ENCODE peak calls at places on chromosome 17, in ten cellular contexts. J is SHP77 treated with DMSO at 0.1 percent for 48 hours; M is fibroblast of the aortic adventitia; I is DMS153; E is stimulated activated CD4-positive, alpha-beta T cell treated with anti-CD3 and anti-CD28 coated beads, TNF-alpha, amount 100 ng/mL, for 4 hours; F is mucosa of gallbladder; L is EH; W is astrocyte; S is NCI-H1092 treated with DMSO at 0.1 percent for 48 hours; H is dorsolateral prefrontal cortex. Q is an unnamed sample.

GRCh38 chr17:48429638-48430586 is at the start of gene SKAP1:
- DNase-seq in J (no peak), M (no peak), I (peak), E (peak), F (no peak), L (no peak), W (no peak), S (no peak), H (no peak), Q (no peak)

GRCh38 chr17:78966123-78966813 is 13.5 kb downstream of the LGALS3BP start:
- DNase-seq in J (no peak), M (no peak), I (no peak), E (no peak), F (no peak), L (no peak), W (no peak), S (no peak), H (peak), Q (no peak)

GRCh38 chr17:63700528-63701441 is 860 bp upstream of the LIMD2 start:
- DNase-seq in J (no peak), M (no peak), I (peak), E (peak), F (peak), L (peak), W (peak), S (peak), H (peak), Q (peak)

GRCh38 chr17:4607773-4608187 is 23.5 kb downstream of the SMTNL2 start:
- DNase-seq in J (no peak), M (peak), I (no peak), E (no peak), F (peak), L (peak), W (peak), S (no peak), H (no peak), Q (no peak)

GRCh38 chr17:45282683-45283644 is 21.1 kb upstream of the SPATA32 start:
- DNase-seq in J (no peak), M (no peak), I (no peak), E (no peak), F (no peak), L (peak), W (peak), S (peak), H (peak), Q (peak)

GRCh38 chr17:76805319-76805718 is 62.9 kb upstream of the MGAT5B start:
- DNase-seq in J (no peak), M (peak), I (no peak), E (no peak), F (no peak), L (peak), W (no peak), S (no peak), H (no peak), Q (no peak)

GRCh38 chr17:18224428-18225120 is 861 bp upstream of the LLGL1 start:
- DNase-seq in J (no peak), M (peak), I (no peak), E (no peak), F (no peak), L (peak), W (no peak), S (no peak), H (no peak), Q (no peak)

GRCh38 chr17:77599699-77600098 is 358.8 kb upstream of the TNRC6C start:
- DNase-seq in J (no peak), M (no peak), I (no peak), E (no peak), F (no peak), L (no peak), W (no peak), S (no peak), H (no peak), Q (no peak)

GRCh38 chr17:46777943-46778915 is 40.3 kb downstream of the WNT3 start:
- DNase-seq in J (no peak), M (no peak), I (no peak), E (no peak), F (no peak), L (peak), W (no peak), S (no peak), H (peak), Q (no peak)

GRCh38 chr17:28317965-28318758 is 838 bp upstream of the TMEM97 start:
- DNase-seq in J (no peak), M (no peak), I (no peak), E (no peak), F (no peak), L (no peak), W (no peak), S (peak), H (no peak), Q (no peak)

GRCh38 chr17:183021-183420 is 1.6 kb upstream of the DOC2B start:
- DNase-seq in J (no peak), M (no peak), I (no peak), E (no peak), F (no peak), L (no peak), W (no peak), S (no peak), H (peak), Q (no peak)

GRCh38 chr17:50239913-50240312 is 34.4 kb upstream of the TMEM92 start:
- DNase-seq in J (no peak), M (no peak), I (no peak), E (no peak), F (no peak), L (peak), W (peak), S (no peak), H (no peak), Q (no peak)

GRCh38 chr17:61325382-61326073 is 74.1 kb upstream of the TBX2 start:
- DNase-seq in J (no peak), M (peak), I (no peak), E (no peak), F (no peak), L (peak), W (peak), S (no peak), H (no peak), Q (no peak)

GRCh38 chr17:44001461-44001920 is 2.9 kb upstream of the NAGS start:
- DNase-seq in J (no peak), M (no peak), I (no peak), E (no peak), F (no peak), L (peak), W (no peak), S (no peak), H (no peak), Q (no peak)

GRCh38 chr17:49577651-49577935 is 1.9 kb downstream of the NXPH3 start:
- DNase-seq in J (no peak), M (no peak), I (no peak), E (no peak), F (no peak), L (no peak), W (no peak), S (no peak), H (no peak), Q (no peak)

GRCh38 chr17:46212634-46213435 is 19.6 kb upstream of the KANSL1 start:
- DNase-seq in J (peak), M (peak), I (peak), E (no peak), F (peak), L (peak), W (peak), S (peak), H (no peak), Q (peak)

GRCh38 chr17:78144736-78145641 is 1.2 kb upstream of the C17orf99 start:
- DNase-seq in J (no peak), M (peak), I (no peak), E (no peak), F (peak), L (no peak), W (no peak), S (no peak), H (peak), Q (no peak)

GRCh38 chr17:40178021-40178601 is 841 bp downstream of the RAPGEFL1 start:
- DNase-seq in J (no peak), M (no peak), I (no peak), E (no peak), F (no peak), L (no peak), W (no peak), S (no peak), H (no peak), Q (no peak)

GRCh38 chr17:79043191-79043930 is 19.4 kb downstream of the C1QTNF1 start:
- DNase-seq in J (no peak), M (no peak), I (no peak), E (no peak), F (no peak), L (no peak), W (no peak), S (no peak), H (no peak), Q (no peak)